ENCODE peak calls at places on chromosome 4, in seven cellular contexts. H, R, Z, E, L, V and S are unnamed samples.

GRCh38 chr4:7375427-7375826 is 59.3 kb downstream of the PSAPL1 start:
- DNase-seq in H (no peak), R (no peak), Z (no peak), E (peak; percentile 58), L (no peak), V (no peak), S (no peak)

GRCh38 chr4:176270669-176271068 is 1.6 kb upstream of the ASB5 start:
- DNase-seq in H (no peak), R (no peak), Z (peak; percentile 99), E (peak; percentile 97), L (peak; percentile 16), V (peak; percentile 98), S (peak; percentile 91)

GRCh38 chr4:41532880-41533279 is 5.1 kb upstream of the LIMCH1 start:
- DNase-seq in H (no peak), R (no peak), Z (no peak), E (no peak), L (no peak), V (no peak), S (no peak)

GRCh38 chr4:14059006-14059405 is 431.5 kb upstream of the BOD1L1 start:
- DNase-seq in H (no peak), R (no peak), Z (no peak), E (no peak), L (no peak), V (no peak), S (no peak)

GRCh38 chr4:124321370-124321769 is 391.2 kb downstream of the ANKRD50 start:
- DNase-seq in H (no peak), R (no peak), Z (no peak), E (no peak), L (no peak), V (peak; percentile 17), S (no peak)

GRCh38 chr4:48252313-48252712 is 17.3 kb downstream of the TEC start:
- DNase-seq in H (no peak), R (no peak), Z (no peak), E (no peak), L (no peak), V (no peak), S (no peak)

GRCh38 chr4:79292008-79292407 is 33.9 kb downstream of the NAA11 start:
- DNase-seq in H (no peak), R (no peak), Z (no peak), E (no peak), L (no peak), V (no peak), S (no peak)

GRCh38 chr4:150244600-150244999 is 166.4 kb downstream of the DCLK2 start:
- DNase-seq in H (no peak), R (no peak), Z (peak; percentile 70), E (no peak), L (no peak), V (peak; percentile 89), S (no peak)

GRCh38 chr4:187558391-187558790 is 437.2 kb upstream of the ZFP42 start:
- DNase-seq in H (no peak), R (no peak), Z (no peak), E (no peak), L (no peak), V (no peak), S (no peak)

GRCh38 chr4:169243808-169244207 is 26.9 kb downstream of the SH3RF1 start:
- DNase-seq in H (no peak), R (no peak), Z (peak; percentile 21), E (peak; percentile 56), L (no peak), V (peak; percentile 93), S (no peak)

GRCh38 chr4:156336516-156336915 is 382.9 kb upstream of the CTSO start:
- DNase-seq in H (no peak), R (no peak), Z (peak; percentile 29), E (no peak), L (no peak), V (no peak), S (no peak)

GRCh38 chr4:138958519-138958918 is 57.1 kb upstream of the NOCT start:
- DNase-seq in H (no peak), R (no peak), Z (no peak), E (no peak), L (no peak), V (no peak), S (no peak)

GRCh38 chr4:165031436-165032211 is at the start of gene TRIM60:
- DNase-seq in H (no peak), R (no peak), Z (no peak), E (no peak), L (no peak), V (no peak), S (no peak)

GRCh38 chr4:151786158-151786495 is 25.3 kb upstream of the GATB start:
- DNase-seq in H (no peak), R (no peak), Z (no peak), E (no peak), L (no peak), V (no peak), S (no peak)

GRCh38 chr4:94939791-94940530 is 182.2 kb downstream of the BMPR1B start:
- DNase-seq in H (no peak), R (no peak), Z (peak; percentile 31), E (no peak), L (no peak), V (peak; percentile 56), S (no peak)

GRCh38 chr4:19776021-19776459 is 475.7 kb upstream of the SLIT2 start:
- DNase-seq in H (no peak), R (no peak), Z (peak; percentile 13), E (peak; percentile 34), L (peak; percentile 83), V (peak; percentile 94), S (peak; percentile 94)

GRCh38 chr4:152946460-152946859 is 10.3 kb downstream of the FHDC1 start:
- DNase-seq in H (no peak), R (no peak), Z (no peak), E (no peak), L (no peak), V (no peak), S (no peak)

GRCh38 chr4:182749768-182750167 is 167.4 kb downstream of the DCTD start:
- DNase-seq in H (no peak), R (no peak), Z (no peak), E (no peak), L (no peak), V (peak; percentile 26), S (no peak)